ENCODE peak calls at places on chromosomes 11 and 22, in six cellular contexts. Y is PC-9, O is fibroblast of lung, B is tibial artery, V is psoas muscle, Z is prostate gland. F is an unnamed sample. For H3K4me1, the result is how much of the 10 kb centered on the place peaks cover.

GRCh38 chr11:57792060-57792541 is 30.5 kb downstream of the CTNND1 start:
- DNase-seq in Z (peak), B (peak), Y (peak), O (peak), V (peak), F (peak)

GRCh38 chr11:18312663-18313420 is 9.1 kb downstream of the HPS5 start:
- DNase-seq in B (no peak), Y (peak), O (peak), V (no peak), Z (no peak), F (no peak)

GRCh38 chr22:25137577-25138525 is 61.8 kb upstream of the CRYBB3 start:
- DNase-seq in Y (no peak), O (no peak), Z (peak), B (no peak), V (no peak), F (no peak)

GRCh38 chr22:19891350-19892248 is 36.9 kb upstream of the GNB1L start:
- DNase-seq in Z (no peak), V (no peak), O (peak), Y (no peak), B (no peak), F (no peak)

GRCh38 chr11:132312161-132312560 is 941.7 kb downstream of the NTM start:
- DNase-seq in Z (no peak), Y (no peak), O (peak), B (no peak), V (no peak), F (no peak)

GRCh38 chr11:34281256-34281655 is 76.6 kb downstream of the ABTB2 start:
- DNase-seq in Z (no peak), O (no peak), Y (no peak), V (no peak), B (peak), F (no peak)

GRCh38 chr11:76627541-76628082 is 42.9 kb downstream of the LRRC32 start:
- DNase-seq in O (no peak), V (no peak), B (no peak), Y (no peak), Z (no peak), F (no peak)

GRCh38 chr22:38798496-38798895 is 4.6 kb upstream of the DNAL4 start:
- DNase-seq in Z (no peak), B (no peak), V (no peak), O (no peak), Y (no peak), F (no peak)

GRCh38 chr11:73931039-73931645 is 19.7 kb upstream of the DNAJB13 start:
- DNase-seq in O (peak), B (no peak), V (no peak), Y (peak), Z (no peak), F (no peak)

GRCh38 chr22:37186228-37186996 is 1.6 kb downstream of the C1QTNF6 start:
- DNase-seq in B (no peak), Y (peak), V (peak), Z (no peak), O (peak), F (peak)

GRCh38 chr22:42299586-42300285 is 29.3 kb upstream of the TCF20 start:
- DNase-seq in O (no peak), Z (no peak), Y (no peak), B (peak), V (no peak), F (no peak)

GRCh38 chr22:19962246-19962908 is 20.8 kb upstream of the TXNRD2 start:
- DNase-seq in B (peak), V (peak), Z (peak), O (peak), Y (peak), F (peak)

GRCh38 chr11:856397-856796 is 13.7 kb downstream of the TSPAN4 start:
- DNase-seq in Z (no peak), Y (no peak), V (no peak), O (no peak), B (no peak), F (no peak)

GRCh38 chr22:45376009-45376408 is 37.4 kb downstream of the SMC1B start:
- DNase-seq in Y (no peak), Z (no peak), V (no peak), B (no peak), O (no peak), F (no peak)

GRCh38 chr11:116730568-116730967 is 42.2 kb downstream of the BUD13 start:
- DNase-seq in V (no peak), Z (no peak), B (no peak), Y (no peak), O (no peak), F (peak)

GRCh38 chr11:129018991-129019390 is 76.3 kb upstream of the TP53AIP1 start:
- DNase-seq in O (no peak), V (no peak), Y (no peak), Z (no peak), B (no peak), F (no peak)

GRCh38 chr11:107819361-107820014 is 39.1 kb downstream of the SLC35F2 start:
- DNase-seq in O (peak), B (no peak), V (no peak), Y (no peak), Z (no peak), F (no peak)

GRCh38 chr11:112650568-112650967 is 310.7 kb upstream of the NCAM1 start:
- DNase-seq in Y (no peak), O (no peak), B (no peak), Z (no peak), V (no peak), F (no peak)

GRCh38 chr11:96863520-96863919 is 473.7 kb downstream of the JRKL start:
- DNase-seq in V (peak), Y (no peak), Z (no peak), B (no peak), O (no peak), F (no peak)

GRCh38 chr11:132895340-132895739 is 637.0 kb downstream of the OPCML start:
- DNase-seq in V (no peak), B (no peak), Y (no peak), Z (no peak), O (peak), F (no peak)

GRCh38 chr11:8766043-8766992 is 83.7 kb downstream of the RPL27A start:
- DNase-seq in Z (no peak), V (no peak), O (peak), B (no peak), Y (no peak), F (no peak)

GRCh38 chr22:43277987-43278601 is 65.1 kb downstream of the SCUBE1 start:
- DNase-seq in Z (no peak), B (no peak), O (no peak), V (no peak), Y (no peak), F (no peak)

DNA sequence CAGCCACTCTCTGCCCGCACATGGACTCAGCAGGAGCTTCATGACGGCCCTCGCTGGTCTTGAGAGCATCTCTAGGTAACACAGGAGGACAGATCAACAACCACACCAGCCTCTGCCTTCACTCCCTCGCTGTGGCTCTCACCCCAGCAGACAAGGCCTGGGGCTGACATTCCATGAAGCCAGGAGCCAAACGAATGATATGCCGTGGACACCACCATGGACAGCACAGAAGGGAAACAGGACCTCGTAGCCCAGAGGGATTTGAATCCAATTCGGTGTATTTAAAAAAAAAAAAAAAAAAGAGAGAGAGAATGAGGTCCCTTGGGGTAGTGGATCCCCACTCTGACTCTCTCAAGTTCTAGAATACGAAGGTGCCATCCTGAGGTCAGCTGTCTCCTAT is 385.5 kb downstream of the SHANK2 start:
- DNase-seq in V (no peak), Y (no peak), B (no peak), Z (no peak), O (no peak), F (no peak)
- H3K4me1 ChIP-seq in V (under half), Y (under half), B (under half), Z (under half), O (under half), F (under half)

GRCh38 chr11:75324740-75325139 is 26.7 kb downstream of the ARRB1 start:
- DNase-seq in O (no peak), Y (no peak), Z (no peak), V (no peak), B (no peak), F (no peak)
- H3K4me1 ChIP-seq in O (under half), Y (under half), Z (under half), V (under half), B (under half), F (half or more)

GRCh38 chr11:12470236-12470635 is 92.9 kb downstream of the PARVA start:
- DNase-seq in Z (no peak), B (no peak), Y (no peak), V (no peak), O (no peak), F (no peak)
- H3K4me1 ChIP-seq in Z (under half), B (under half), Y (under half), V (under half), O (under half), F (under half)

GRCh38 chr11:47269002-47269828 is 718 bp upstream of the MADD start:
- DNase-seq in B (peak), Z (peak), Y (peak), O (peak), V (peak), F (peak)
- H3K4me1 ChIP-seq in B (under half), Z (under half), Y (under half), O (under half), V (under half), F (under half)

DNA sequence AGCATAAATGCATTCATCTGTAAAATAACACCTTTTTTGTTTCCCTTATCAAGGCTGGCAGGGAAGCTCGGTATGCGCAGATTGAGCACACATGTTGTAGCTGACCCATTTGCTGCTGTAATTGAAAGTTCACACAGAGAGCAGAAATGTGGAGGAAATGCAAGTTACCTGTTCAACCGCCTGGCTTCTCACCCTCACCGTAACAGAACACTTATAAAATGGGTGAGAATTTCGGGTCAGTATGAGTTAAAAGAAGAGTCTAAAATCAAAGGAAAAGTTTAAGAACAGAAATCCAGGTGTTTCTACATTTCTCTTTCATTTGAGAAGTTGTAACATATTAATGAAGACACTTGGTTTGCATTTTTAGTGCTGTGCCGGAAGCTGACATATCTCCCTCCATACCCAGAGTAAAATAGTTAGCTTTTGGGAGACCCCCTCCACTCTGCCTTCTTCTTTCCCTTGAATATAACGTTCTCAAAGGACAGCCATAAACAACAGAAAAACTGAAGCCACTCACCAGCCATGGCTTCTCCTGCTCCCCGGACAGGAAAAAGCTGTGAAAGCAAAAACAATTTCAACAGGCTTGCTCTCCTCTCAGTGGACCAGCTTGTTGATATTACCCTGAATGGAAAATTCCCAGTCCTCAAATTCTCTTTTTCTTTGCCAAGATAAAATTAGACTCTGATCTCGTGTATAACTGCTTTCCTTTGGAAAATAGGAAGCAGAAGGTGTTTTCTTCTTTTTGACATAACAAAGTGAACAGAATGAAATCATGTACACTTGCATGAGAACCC is at the start of gene CASP12:
- DNase-seq in B (no peak), Z (no peak), Y (no peak), V (no peak), O (no peak), F (no peak)
- H3K4me1 ChIP-seq in B (under half), Z (under half), Y (under half), V (under half), O (under half), F (under half)

GRCh38 chr11:66318576-66318970 is 1.7 kb upstream of the CD248 start:
- DNase-seq in V (no peak), Z (no peak), B (no peak), Y (no peak), O (peak), F (no peak)

GRCh38 chr11:66316849-66317251 is at the start of gene CD248:
- DNase-seq in Y (no peak), Z (no peak), V (peak), O (peak), B (peak), F (peak)

GRCh38 chr11:66315921-66316811 is 678 bp downstream of the CD248 start:
- DNase-seq in Z (no peak), Y (no peak), B (no peak), V (no peak), O (no peak), F (peak)

GRCh38 chr11:66317322-66317765 is 500 bp upstream of the CD248 start:
- DNase-seq in V (peak), Z (no peak), Y (no peak), O (peak), B (no peak), F (peak)

DNA sequence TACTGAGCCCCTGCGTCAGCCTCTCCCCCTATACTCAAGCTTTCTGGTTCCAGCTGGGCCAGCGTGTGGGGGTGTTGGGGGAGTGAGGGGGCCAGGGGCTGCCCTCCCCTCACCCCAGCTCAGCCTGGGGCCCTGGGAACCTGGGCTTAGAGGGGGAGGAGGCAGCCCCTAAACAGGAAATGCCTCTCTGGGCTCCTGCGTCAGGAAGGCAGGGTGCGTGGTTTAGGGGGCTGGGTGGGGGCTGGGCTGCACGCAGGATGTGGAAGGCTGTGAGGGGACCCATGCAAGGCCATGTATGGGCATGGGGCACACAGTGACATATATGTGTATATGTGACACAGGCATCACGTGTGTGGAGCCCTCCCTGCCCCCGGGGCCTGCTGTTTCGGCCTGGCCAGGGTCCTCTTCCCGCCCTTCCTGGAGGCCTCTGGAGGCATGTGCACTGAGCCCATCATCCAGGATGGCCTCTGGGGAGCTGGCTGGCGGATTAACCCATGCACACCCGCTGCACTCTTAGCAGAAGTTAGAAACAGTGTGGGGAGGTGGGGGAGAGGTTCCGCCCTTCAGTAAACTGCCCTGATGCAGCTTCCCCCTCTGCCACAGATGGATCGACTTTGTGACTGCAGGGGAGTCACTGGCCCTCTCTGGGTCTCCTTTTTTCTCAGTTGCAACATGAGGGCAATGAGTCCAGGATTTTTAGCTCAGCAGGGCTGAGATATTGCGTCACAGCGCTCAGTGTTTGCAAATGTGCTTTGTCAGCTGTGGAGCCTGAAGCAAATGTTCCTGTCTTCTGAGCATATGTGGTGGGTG is 1.1 kb upstream of the CD248 start:
- DNase-seq in V (peak), Y (no peak), O (peak), B (peak), Z (no peak), F (peak)
- H3K4me1 ChIP-seq in V (under half), Y (under half), O (under half), B (under half), Z (under half), F (under half)

F was measured in upper lobe of right lung.